ENCODE peak calls at places on chromosomes 3 and 15, in ten cellular contexts. One of them, this sample, is unnamed.

GRCh38 chr3:170563712-170564423 is 22.0 kb downstream of the SLC7A14 start:
- DNase-seq in T-helper 2 cell: no peak
- DNase-seq in hepatocyte: peak; percentile 14
- DNase-seq in A549: no peak
- DNase-seq in aorta: no peak
- DNase-seq in EH: peak; percentile 66
- DNase-seq in NCI-H1694: no peak
- DNase-seq in activated CD4-positive, alpha-beta T cell treated with anti-CD3 and anti-CD28 coated beads for 48 hours: peak; percentile 42
- DNase-seq in NCI-H1417: peak; percentile 18
- DNase-seq in AG04450: peak; percentile 11
- DNase-seq in this sample: no peak

GRCh38 chr15:101161656-101162055 is 90.2 kb downstream of the CHSY1 start:
- DNase-seq in T-helper 2 cell: no peak
- DNase-seq in hepatocyte: no peak
- DNase-seq in A549: no peak
- DNase-seq in aorta: peak; percentile 16
- DNase-seq in EH: no peak
- DNase-seq in NCI-H1694: no peak
- DNase-seq in activated CD4-positive, alpha-beta T cell treated with anti-CD3 and anti-CD28 coated beads for 48 hours: peak; percentile 65
- DNase-seq in NCI-H1417: no peak
- DNase-seq in AG04450: no peak
- DNase-seq in this sample: no peak

GRCh38 chr3:138284957-138285477 is 44.6 kb downstream of the NME9 start:
- DNase-seq in T-helper 2 cell: no peak
- DNase-seq in hepatocyte: no peak
- DNase-seq in A549: no peak
- DNase-seq in aorta: no peak
- DNase-seq in EH: no peak
- DNase-seq in NCI-H1694: no peak
- DNase-seq in activated CD4-positive, alpha-beta T cell treated with anti-CD3 and anti-CD28 coated beads for 48 hours: no peak
- DNase-seq in NCI-H1417: no peak
- DNase-seq in AG04450: no peak
- DNase-seq in this sample: no peak

GRCh38 chr3:120448707-120449650 is 1.8 kb downstream of the FSTL1 start:
- DNase-seq in T-helper 2 cell: no peak
- DNase-seq in hepatocyte: peak; percentile 38
- DNase-seq in A549: peak; percentile 42
- DNase-seq in aorta: peak; percentile 61
- DNase-seq in EH: peak; percentile 95
- DNase-seq in NCI-H1694: no peak
- DNase-seq in activated CD4-positive, alpha-beta T cell treated with anti-CD3 and anti-CD28 coated beads for 48 hours: no peak
- DNase-seq in NCI-H1417: no peak
- DNase-seq in AG04450: no peak
- DNase-seq in this sample: no peak

GRCh38 chr3:33186524-33187367 is 31.9 kb downstream of the SUSD5 start:
- DNase-seq in T-helper 2 cell: no peak
- DNase-seq in hepatocyte: peak; percentile 74
- DNase-seq in A549: peak; percentile 42
- DNase-seq in aorta: no peak
- DNase-seq in EH: peak; percentile 39
- DNase-seq in NCI-H1694: no peak
- DNase-seq in activated CD4-positive, alpha-beta T cell treated with anti-CD3 and anti-CD28 coated beads for 48 hours: no peak
- DNase-seq in NCI-H1417: no peak
- DNase-seq in AG04450: no peak
- DNase-seq in this sample: no peak

GRCh38 chr3:40546811-40547210 is 22.1 kb downstream of the ZNF621 start:
- DNase-seq in T-helper 2 cell: no peak
- DNase-seq in hepatocyte: peak; percentile 59
- DNase-seq in A549: peak; percentile 7
- DNase-seq in aorta: no peak
- DNase-seq in EH: peak; percentile 55
- DNase-seq in NCI-H1694: no peak
- DNase-seq in activated CD4-positive, alpha-beta T cell treated with anti-CD3 and anti-CD28 coated beads for 48 hours: no peak
- DNase-seq in NCI-H1417: no peak
- DNase-seq in AG04450: peak; percentile 15
- DNase-seq in this sample: no peak

GRCh38 chr3:195071011-195071728 is 199.8 kb downstream of the XXYLT1 start:
- DNase-seq in T-helper 2 cell: no peak
- DNase-seq in hepatocyte: no peak
- DNase-seq in A549: no peak
- DNase-seq in aorta: peak; percentile 24
- DNase-seq in EH: no peak
- DNase-seq in NCI-H1694: no peak
- DNase-seq in activated CD4-positive, alpha-beta T cell treated with anti-CD3 and anti-CD28 coated beads for 48 hours: no peak
- DNase-seq in NCI-H1417: no peak
- DNase-seq in AG04450: no peak
- DNase-seq in this sample: no peak

GRCh38 chr15:58369261-58369699 is 62.5 kb upstream of the LIPC start:
- DNase-seq in T-helper 2 cell: no peak
- DNase-seq in hepatocyte: no peak
- DNase-seq in A549: no peak
- DNase-seq in aorta: no peak
- DNase-seq in EH: peak; percentile 42
- DNase-seq in NCI-H1694: no peak
- DNase-seq in activated CD4-positive, alpha-beta T cell treated with anti-CD3 and anti-CD28 coated beads for 48 hours: no peak
- DNase-seq in NCI-H1417: no peak
- DNase-seq in AG04450: no peak
- DNase-seq in this sample: no peak

GRCh38 chr3:104632521-104632920 is 734.2 kb upstream of the ALCAM start:
- DNase-seq in T-helper 2 cell: no peak
- DNase-seq in hepatocyte: no peak
- DNase-seq in A549: no peak
- DNase-seq in aorta: no peak
- DNase-seq in EH: peak; percentile 19
- DNase-seq in NCI-H1694: no peak
- DNase-seq in activated CD4-positive, alpha-beta T cell treated with anti-CD3 and anti-CD28 coated beads for 48 hours: no peak
- DNase-seq in NCI-H1417: no peak
- DNase-seq in AG04450: no peak
- DNase-seq in this sample: no peak

GRCh38 chr3:8069981-8070380 is 431.6 kb upstream of the LMCD1 start:
- DNase-seq in T-helper 2 cell: no peak
- DNase-seq in hepatocyte: no peak
- DNase-seq in A549: no peak
- DNase-seq in aorta: no peak
- DNase-seq in EH: no peak
- DNase-seq in NCI-H1694: no peak
- DNase-seq in activated CD4-positive, alpha-beta T cell treated with anti-CD3 and anti-CD28 coated beads for 48 hours: no peak
- DNase-seq in NCI-H1417: no peak
- DNase-seq in AG04450: no peak
- DNase-seq in this sample: no peak

GRCh38 chr3:188286087-188286513 is 132.1 kb downstream of the LPP start:
- DNase-seq in T-helper 2 cell: no peak
- DNase-seq in hepatocyte: no peak
- DNase-seq in A549: peak; percentile 52
- DNase-seq in aorta: peak; percentile 75
- DNase-seq in EH: peak; percentile 100
- DNase-seq in NCI-H1694: no peak
- DNase-seq in activated CD4-positive, alpha-beta T cell treated with anti-CD3 and anti-CD28 coated beads for 48 hours: no peak
- DNase-seq in NCI-H1417: no peak
- DNase-seq in AG04450: peak; percentile 95
- DNase-seq in this sample: no peak

GRCh38 chr15:35522061-35522460 is 23.9 kb downstream of the DPH6 start:
- DNase-seq in T-helper 2 cell: no peak
- DNase-seq in hepatocyte: no peak
- DNase-seq in A549: no peak
- DNase-seq in aorta: no peak
- DNase-seq in EH: peak; percentile 37
- DNase-seq in NCI-H1694: no peak
- DNase-seq in activated CD4-positive, alpha-beta T cell treated with anti-CD3 and anti-CD28 coated beads for 48 hours: no peak
- DNase-seq in NCI-H1417: no peak
- DNase-seq in AG04450: peak; percentile 3
- DNase-seq in this sample: no peak

GRCh38 chr3:151309566-151309965 is 7.1 kb downstream of the GPR87 start:
- DNase-seq in T-helper 2 cell: no peak
- DNase-seq in hepatocyte: no peak
- DNase-seq in A549: no peak
- DNase-seq in aorta: no peak
- DNase-seq in EH: no peak
- DNase-seq in NCI-H1694: no peak
- DNase-seq in activated CD4-positive, alpha-beta T cell treated with anti-CD3 and anti-CD28 coated beads for 48 hours: no peak
- DNase-seq in NCI-H1417: no peak
- DNase-seq in AG04450: no peak
- DNase-seq in this sample: no peak

GRCh38 chr3:135995766-135996165 is 30.2 kb downstream of the PPP2R3A start:
- DNase-seq in T-helper 2 cell: no peak
- DNase-seq in hepatocyte: no peak
- DNase-seq in A549: no peak
- DNase-seq in aorta: no peak
- DNase-seq in EH: peak; percentile 66
- DNase-seq in NCI-H1694: no peak
- DNase-seq in activated CD4-positive, alpha-beta T cell treated with anti-CD3 and anti-CD28 coated beads for 48 hours: no peak
- DNase-seq in NCI-H1417: no peak
- DNase-seq in AG04450: no peak
- DNase-seq in this sample: no peak

GRCh38 chr3:152357587-152357986 is 88.9 kb downstream of the MBNL1 start:
- DNase-seq in T-helper 2 cell: no peak
- DNase-seq in hepatocyte: no peak
- DNase-seq in A549: no peak
- DNase-seq in aorta: no peak
- DNase-seq in EH: no peak
- DNase-seq in NCI-H1694: no peak
- DNase-seq in activated CD4-positive, alpha-beta T cell treated with anti-CD3 and anti-CD28 coated beads for 48 hours: no peak
- DNase-seq in NCI-H1417: no peak
- DNase-seq in AG04450: no peak
- DNase-seq in this sample: no peak

GRCh38 chr15:66670698-66671580 is 31.1 kb upstream of the SMAD6 start:
- DNase-seq in T-helper 2 cell: no peak
- DNase-seq in hepatocyte: peak; percentile 79
- DNase-seq in A549: peak; percentile 53
- DNase-seq in aorta: no peak
- DNase-seq in EH: no peak
- DNase-seq in NCI-H1694: no peak
- DNase-seq in activated CD4-positive, alpha-beta T cell treated with anti-CD3 and anti-CD28 coated beads for 48 hours: no peak
- DNase-seq in NCI-H1417: peak; percentile 44
- DNase-seq in AG04450: no peak
- DNase-seq in this sample: no peak

GRCh38 chr3:15430624-15431023 is 3.2 kb downstream of the EAF1 start:
- DNase-seq in T-helper 2 cell: no peak
- DNase-seq in hepatocyte: no peak
- DNase-seq in A549: no peak
- DNase-seq in aorta: no peak
- DNase-seq in EH: no peak
- DNase-seq in NCI-H1694: no peak
- DNase-seq in activated CD4-positive, alpha-beta T cell treated with anti-CD3 and anti-CD28 coated beads for 48 hours: no peak
- DNase-seq in NCI-H1417: no peak
- DNase-seq in AG04450: no peak
- DNase-seq in this sample: no peak

GRCh38 chr15:72174551-72175165 is 22.9 kb downstream of the GRAMD2A start:
- DNase-seq in T-helper 2 cell: no peak
- DNase-seq in hepatocyte: no peak
- DNase-seq in A549: no peak
- DNase-seq in aorta: peak; percentile 16
- DNase-seq in EH: no peak
- DNase-seq in NCI-H1694: no peak
- DNase-seq in activated CD4-positive, alpha-beta T cell treated with anti-CD3 and anti-CD28 coated beads for 48 hours: no peak
- DNase-seq in NCI-H1417: no peak
- DNase-seq in AG04450: no peak
- DNase-seq in this sample: no peak

GRCh38 chr3:59802045-59802444 is 752.2 kb upstream of the CFAP20DC start:
- DNase-seq in T-helper 2 cell: no peak
- DNase-seq in hepatocyte: no peak
- DNase-seq in A549: no peak
- DNase-seq in aorta: no peak
- DNase-seq in EH: no peak
- DNase-seq in NCI-H1694: no peak
- DNase-seq in activated CD4-positive, alpha-beta T cell treated with anti-CD3 and anti-CD28 coated beads for 48 hours: no peak
- DNase-seq in NCI-H1417: no peak
- DNase-seq in AG04450: no peak
- DNase-seq in this sample: no peak

GRCh38 chr3:129433565-129433964 is 5.1 kb upstream of the EFCAB12 start:
- DNase-seq in T-helper 2 cell: no peak
- DNase-seq in hepatocyte: no peak
- DNase-seq in A549: no peak
- DNase-seq in aorta: no peak
- DNase-seq in EH: no peak
- DNase-seq in NCI-H1694: no peak
- DNase-seq in activated CD4-positive, alpha-beta T cell treated with anti-CD3 and anti-CD28 coated beads for 48 hours: no peak
- DNase-seq in NCI-H1417: no peak
- DNase-seq in AG04450: no peak
- DNase-seq in this sample: no peak

GRCh38 chr15:95884276-95884675 is 446.2 kb upstream of the NR2F2 start:
- DNase-seq in T-helper 2 cell: no peak
- DNase-seq in hepatocyte: no peak
- DNase-seq in A549: no peak
- DNase-seq in aorta: no peak
- DNase-seq in EH: peak; percentile 92
- DNase-seq in NCI-H1694: no peak
- DNase-seq in activated CD4-positive, alpha-beta T cell treated with anti-CD3 and anti-CD28 coated beads for 48 hours: no peak
- DNase-seq in NCI-H1417: no peak
- DNase-seq in AG04450: no peak
- DNase-seq in this sample: no peak

This sample was measured in SK-N-MC.